ENCODE peak calls at places on chromosomes 5 and 9, in seven cellular contexts. H is NT2/D1, D is ovary, Y is heart right ventricle, X is tibial nerve, Q is uterus, N is SJSA1. G is an unnamed sample. For H3K4me1, the result is how much of the 10 kb centered on the place peaks cover.

GRCh38 chr9:133371261-133371711 is 4.6 kb downstream of the SURF4 start:
- DNase-seq in H (no peak), D (no peak), Y (no peak), X (no peak), Q (no peak), N (no peak), G (no peak)

GRCh38 chr5:175596818-175597217 is 61.1 kb upstream of the HRH2 start:
- DNase-seq in H (no peak), D (no peak), Y (no peak), X (no peak), Q (no peak), N (no peak), G (no peak)

GRCh38 chr9:131677445-131678180 is 62.3 kb downstream of the RAPGEF1 start:
- DNase-seq in H (no peak), D (no peak), Y (no peak), X (no peak), Q (no peak), N (peak), G (peak)

GRCh38 chr9:23850242-23851023 is 24.4 kb upstream of the ELAVL2 start:
- DNase-seq in H (no peak), D (no peak), Y (no peak), X (no peak), Q (no peak), N (no peak), G (no peak)

GRCh38 chr5:181189962-181190710 is 14.9 kb downstream of the TRIM7 start:
- DNase-seq in H (no peak), D (peak), Y (no peak), X (no peak), Q (no peak), N (peak), G (peak)

GRCh38 chr5:96885518-96886338 is 9.4 kb downstream of the ERAP2 start:
- DNase-seq in H (no peak), D (no peak), Y (no peak), X (no peak), Q (no peak), N (no peak), G (no peak)

GRCh38 chr5:1800470-1801060 is 642 bp upstream of the NDUFS6 start:
- DNase-seq in H (no peak), D (no peak), Y (no peak), X (no peak), Q (no peak), N (peak), G (peak)

GRCh38 chr5:100902406-100903035 is 561 bp downstream of the ST8SIA4 start:
- DNase-seq in H (no peak), D (no peak), Y (no peak), X (no peak), Q (no peak), N (no peak), G (no peak)

GRCh38 chr5:137808503-137809135 is 54.5 kb upstream of the HNRNPA0 start:
- DNase-seq in H (no peak), D (no peak), Y (peak), X (no peak), Q (no peak), N (no peak), G (no peak)

GRCh38 chr5:135822286-135822685 is 12.2 kb upstream of the SLC25A48 start:
- DNase-seq in H (no peak), D (no peak), Y (no peak), X (no peak), Q (no peak), N (no peak), G (no peak)

GRCh38 chr5:44246986-44247385 is 142.2 kb downstream of the FGF10 start:
- DNase-seq in H (no peak), D (no peak), Y (no peak), X (no peak), Q (no peak), N (no peak), G (no peak)

GRCh38 chr9:5818424-5819142 is 14.3 kb downstream of the ERMP1 start:
- DNase-seq in H (no peak), D (no peak), Y (no peak), X (no peak), Q (no peak), N (no peak), G (no peak)

GRCh38 chr5:59069438-59070079 is 486.7 kb downstream of the RAB3C start:
- DNase-seq in H (no peak), D (no peak), Y (no peak), X (no peak), Q (no peak), N (peak), G (no peak)

GRCh38 chr9:81499021-81499454 is 190.3 kb downstream of the TLE1 start:
- DNase-seq in H (no peak), D (no peak), Y (no peak), X (peak), Q (peak), N (peak), G (no peak)

GRCh38 chr5:126736141-126736540 is 40.8 kb upstream of the LMNB1 start:
- DNase-seq in H (no peak), D (no peak), Y (no peak), X (no peak), Q (no peak), N (no peak), G (no peak)

GRCh38 chr5:172840077-172840777 is 6.2 kb downstream of the ERGIC1 start:
- DNase-seq in H (no peak), D (no peak), Y (no peak), X (no peak), Q (no peak), N (no peak), G (no peak)
- H3K4me1 ChIP-seq in H (under half), D (under half), Y (under half), X (half or more), Q (under half), N (under half), G (under half)

GRCh38 chr9:33155393-33155792 is 11.7 kb downstream of the B4GALT1 start:
- DNase-seq in H (no peak), D (no peak), Y (no peak), X (no peak), Q (no peak), N (no peak), G (no peak)
- H3K4me1 ChIP-seq in H (under half), D (under half), Y (half or more), X (half or more), Q (under half), N (under half), G (half or more)

GRCh38 chr9:70260606-70261005 is 1.8 kb downstream of the SMC5 start:
- DNase-seq in H (no peak), D (no peak), Y (no peak), X (no peak), Q (no peak), N (no peak), G (no peak)

GRCh38 chr9:70262948-70263347 is 4.2 kb downstream of the SMC5 start:
- DNase-seq in H (no peak), D (no peak), Y (no peak), X (no peak), Q (no peak), N (no peak), G (no peak)

GRCh38 chr9:70260007-70260443 is 1.2 kb downstream of the SMC5 start:
- DNase-seq in H (no peak), D (peak), Y (no peak), X (no peak), Q (no peak), N (no peak), G (peak)

GRCh38 chr9:70262384-70262783 is 3.6 kb downstream of the SMC5 start:
- DNase-seq in H (no peak), D (no peak), Y (no peak), X (no peak), Q (no peak), N (no peak), G (no peak)

GRCh38 chr9:70261131-70261870 is 2.5 kb downstream of the SMC5 start:
- DNase-seq in H (no peak), D (no peak), Y (no peak), X (no peak), Q (no peak), N (no peak), G (no peak)
- H3K4me1 ChIP-seq in H (under half), D (under half), Y (under half), X (half or more), Q (under half), N (under half), G (under half)

GRCh38 chr9:121239851-121240250 is 28.1 kb upstream of the GSN start:
- DNase-seq in H (no peak), D (no peak), Y (no peak), X (no peak), Q (no peak), N (no peak), G (no peak)
- H3K4me1 ChIP-seq in H (under half), D (under half), Y (under half), X (under half), Q (under half), N (under half), G (under half)